ENCODE peak calls at places on chromosomes 7 and 10, in four cellular contexts. F is HFF-Myc, C is AG09319, E is thoracic aorta. Y is an unnamed sample.

GRCh38 chr7:139212133-139212532 is 18.9 kb upstream of the UBN2 start:
- DNase-seq in C (no peak), F (no peak), E (no peak), Y (no peak)

GRCh38 chr7:43648725-43649406 is 66.0 kb downstream of the STK17A start:
- DNase-seq in F (peak), C (peak), E (no peak), Y (no peak)

GRCh38 chr7:41685684-41686083 is 17.2 kb downstream of the INHBA start:
- DNase-seq in E (no peak), F (no peak), C (no peak), Y (no peak)

GRCh38 chr10:59098811-59099452 is 77.5 kb upstream of the PHYHIPL start:
- DNase-seq in F (peak), C (no peak), E (no peak), Y (no peak)

GRCh38 chr10:122257041-122257440 is 14.1 kb upstream of the BTBD16 start:
- DNase-seq in E (no peak), F (no peak), C (no peak), Y (no peak)

GRCh38 chr10:130353928-130354327 is 217.7 kb downstream of the GLRX3 start:
- DNase-seq in F (no peak), E (no peak), C (no peak), Y (no peak)

GRCh38 chr7:137606061-137606674 is 240.6 kb downstream of the DGKI start:
- DNase-seq in C (peak), E (no peak), F (peak), Y (no peak)

GRCh38 chr7:93890041-93890463 is 501 bp downstream of the TFPI2 start:
- DNase-seq in E (no peak), C (no peak), F (no peak), Y (no peak)

GRCh38 chr10:124238367-124238766 is 145.0 kb upstream of the CHST15 start:
- DNase-seq in C (no peak), F (no peak), E (no peak), Y (no peak)

GRCh38 chr10:37488792-37489657 is 363.6 kb downstream of the ANKRD30A start:
- DNase-seq in F (no peak), C (no peak), E (no peak), Y (no peak)

GRCh38 chr10:70684374-70684773 is 12.1 kb downstream of the ADAMTS14 start:
- DNase-seq in C (no peak), F (no peak), E (no peak), Y (no peak)

GRCh38 chr10:89245802-89246201 is 5.8 kb downstream of the LIPA start:
- DNase-seq in E (no peak), C (no peak), F (no peak), Y (no peak)

GRCh38 chr7:22372863-22373262 is 15.9 kb upstream of the RAPGEF5 start:
- DNase-seq in C (no peak), F (no peak), E (no peak), Y (no peak)

GRCh38 chr10:104750306-104750705 is 109.2 kb downstream of the SORCS3 start:
- DNase-seq in C (no peak), F (no peak), E (no peak), Y (no peak)

GRCh38 chr7:134367956-134368749 is 51.4 kb upstream of the SLC35B4 start:
- DNase-seq in C (no peak), E (no peak), F (no peak), Y (no peak)

GRCh38 chr7:105673367-105674188 is 92.3 kb upstream of the EFCAB10 start:
- DNase-seq in C (no peak), F (no peak), E (no peak), Y (no peak)

GRCh38 chr7:31134246-31135188 is 82.4 kb downstream of the ADCYAP1R1 start:
- DNase-seq in F (peak), E (peak), C (peak), Y (peak)

GRCh38 chr7:16795624-16796023 is 9.2 kb downstream of the AGR2 start:
- DNase-seq in E (no peak), F (peak), C (no peak), Y (no peak)

GRCh38 chr7:66899552-66900280 is 21.3 kb upstream of the TMEM248 start:
- DNase-seq in F (no peak), C (no peak), E (no peak), Y (no peak)

Y was measured in smooth muscle cell of the brain vasculature.